ENCODE peak calls at places on chromosome 16, in ten cellular contexts. X is lung; F is DND-41; S is cardiac muscle cell; C is A549; A is heart right ventricle; I is tibial nerve; B is CD4-positive, CD25-positive, alpha-beta regulatory T cell; Y is Panc1; R is left lung. U is an unnamed sample.

GRCh38 chr16:1770328-1771071 is 843 bp downstream of the NME3 start:
- DNase-seq in X (peak; percentile 59), F (no peak), S (no peak), C (no peak), A (peak; percentile 61), I (peak; percentile 42), B (peak; percentile 32), Y (no peak), R (peak; percentile 61), U (peak; percentile 29)

GRCh38 chr16:71648921-71649320 is 22.9 kb downstream of the MARVELD3 start:
- DNase-seq in X (no peak), F (no peak), S (no peak), C (peak; percentile 35), A (no peak), I (no peak), B (no peak), Y (no peak), R (no peak), U (no peak)

GRCh38 chr16:22665048-22665797 is 148.7 kb upstream of the HS3ST2 start:
- DNase-seq in X (no peak), F (no peak), S (no peak), C (no peak), A (no peak), I (no peak), B (no peak), Y (no peak), R (no peak), U (no peak)

GRCh38 chr16:56667581-56668571 is at the start of gene MT1G:
- DNase-seq in X (peak; percentile 58), F (peak; percentile 38), S (peak; percentile 35), C (no peak), A (peak; percentile 37), I (no peak), B (no peak), Y (no peak), R (no peak), U (no peak)

GRCh38 chr16:56771558-56772279 is 41.8 kb downstream of the NUP93 start:
- DNase-seq in X (no peak), F (peak; percentile 72), S (no peak), C (no peak), A (no peak), I (no peak), B (no peak), Y (no peak), R (no peak), U (no peak)

GRCh38 chr16:1532771-1533170 is 695 bp upstream of the TMEM204 start:
- DNase-seq in X (no peak), F (no peak), S (no peak), C (no peak), A (no peak), I (no peak), B (no peak), Y (no peak), R (no peak), U (no peak)

GRCh38 chr16:68539704-68540370 is 746 bp downstream of the ZFP90 start:
- DNase-seq in X (no peak), F (no peak), S (no peak), C (no peak), A (no peak), I (no peak), B (no peak), Y (no peak), R (no peak), U (no peak)

GRCh38 chr16:84641643-84642358 is 6.5 kb upstream of the KLHL36 start:
- DNase-seq in X (no peak), F (no peak), S (no peak), C (no peak), A (no peak), I (no peak), B (no peak), Y (no peak), R (no peak), U (no peak)

GRCh38 chr16:259814-260253 is 15.9 kb downstream of the RGS11 start:
- DNase-seq in X (no peak), F (no peak), S (no peak), C (no peak), A (no peak), I (no peak), B (no peak), Y (no peak), R (no peak), U (no peak)

GRCh38 chr16:87552772-87553171 is 49.5 kb upstream of the JPH3 start:
- DNase-seq in X (no peak), F (no peak), S (peak; percentile 58), C (no peak), A (no peak), I (no peak), B (no peak), Y (no peak), R (no peak), U (no peak)

DNA sequence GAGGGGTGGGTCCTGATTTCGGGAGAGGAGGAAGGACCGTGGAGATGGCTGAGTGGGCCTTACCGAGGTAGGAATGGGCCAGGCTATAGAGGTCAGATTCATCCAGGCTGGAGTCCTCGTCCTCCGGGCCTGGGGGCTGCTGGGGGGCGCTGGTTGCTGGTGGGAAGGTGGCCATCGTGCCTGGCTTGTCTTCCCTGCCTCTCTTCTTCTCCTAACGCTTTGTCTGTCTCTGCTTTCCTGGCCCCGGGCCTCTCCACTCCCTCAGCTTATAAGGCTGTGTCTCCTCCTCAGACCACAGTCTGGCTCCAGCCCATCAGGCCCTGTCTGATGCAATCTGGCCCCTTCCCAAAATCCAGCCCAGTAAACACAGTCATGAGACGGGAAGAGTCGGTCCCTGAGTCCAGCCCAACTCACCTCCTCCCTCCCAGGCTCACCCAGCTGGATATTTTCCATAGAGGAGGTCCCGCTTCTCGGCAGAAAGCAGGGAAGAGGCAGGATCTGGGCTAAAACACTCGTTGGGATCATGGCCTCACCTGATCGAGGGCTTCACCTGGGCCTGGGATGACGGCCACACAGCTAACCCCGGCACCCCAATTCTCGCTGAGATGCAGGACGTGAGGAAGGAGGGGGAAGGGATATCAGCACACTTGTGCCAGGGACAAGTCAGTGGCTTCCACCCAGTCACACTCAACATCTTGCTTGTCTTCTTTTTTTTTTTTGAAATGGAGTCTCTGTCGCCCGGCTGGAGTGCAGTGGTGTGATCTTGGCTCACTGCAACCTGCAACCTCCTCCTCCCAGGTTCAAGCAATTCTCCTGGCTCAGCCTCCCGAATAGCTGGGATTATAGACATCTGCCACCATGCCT is at the start of gene NUPR1:
- DNase-seq in X (peak; percentile 95), F (no peak), S (no peak), C (peak; percentile 63), A (peak; percentile 97), I (peak; percentile 97), B (no peak), Y (peak; percentile 75), R (peak; percentile 93), U (no peak)
- H3K4me3 ChIP-seq in X (peak within 1 kb of the TSS; percentile 75), F (no peak within 1 kb of the TSS), S (no peak within 1 kb of the TSS), C (peak within 1 kb of the TSS; percentile 41), A (peak within 1 kb of the TSS; percentile 67), I (peak within 1 kb of the TSS; percentile 60), B (no peak within 1 kb of the TSS), Y (peak within 1 kb of the TSS; percentile 63), R (peak within 1 kb of the TSS; percentile 38), U (no peak within 1 kb of the TSS)

DNA sequence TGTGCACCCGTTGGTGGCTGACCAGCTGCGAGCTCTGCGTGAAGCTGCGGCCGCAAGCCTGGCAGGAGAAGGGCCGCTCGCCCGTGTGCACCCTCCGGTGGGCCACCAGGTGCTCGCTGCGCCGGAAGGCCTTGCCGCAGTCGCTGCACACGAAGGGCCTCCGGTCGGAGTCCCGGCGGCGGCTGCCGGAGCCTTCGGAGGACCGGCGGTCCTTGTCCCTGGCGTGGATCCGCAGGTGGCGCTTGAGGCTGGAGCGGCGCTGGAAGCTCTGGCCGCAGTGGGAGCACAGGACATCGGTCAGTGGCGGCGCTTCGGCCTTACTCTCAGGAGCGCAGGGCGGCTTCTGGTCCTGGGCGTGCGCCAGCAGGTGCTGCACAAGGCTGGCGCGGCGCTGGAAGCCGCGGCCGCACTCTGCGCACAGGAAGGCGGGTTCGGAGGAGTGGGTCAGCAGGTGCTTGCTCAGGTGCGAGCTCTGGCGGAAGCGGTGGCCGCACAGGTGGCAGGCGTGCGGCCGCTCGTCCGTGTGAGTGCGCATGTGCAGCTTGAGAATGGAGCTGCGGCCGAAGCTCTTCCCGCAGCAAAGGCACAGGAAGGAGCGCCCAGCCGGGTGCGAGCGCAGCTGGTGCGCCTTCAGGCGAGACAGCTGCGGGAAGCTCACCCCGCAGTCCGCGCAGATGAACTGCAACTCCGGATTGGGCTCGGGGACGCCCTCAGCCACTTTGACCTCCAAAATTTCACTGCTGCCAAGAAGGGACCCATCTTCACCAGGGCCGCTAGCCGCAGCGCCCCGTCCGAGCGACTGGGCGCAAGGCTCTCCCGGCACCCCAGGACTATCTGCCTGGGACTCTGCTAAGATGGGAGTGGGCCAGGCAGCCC is 9.1 kb downstream of the ZSCAN10 start:
- DNase-seq in X (no peak), F (no peak), S (no peak), C (no peak), A (no peak), I (no peak), B (no peak), Y (no peak), R (no peak), U (no peak)
- H3K27ac ChIP-seq in X (no peak overlapping the region), F (no peak overlapping the region), S (no peak overlapping the region), C (no peak overlapping the region), A (no peak overlapping the region), I (no peak overlapping the region), B (no peak overlapping the region), Y (no peak overlapping the region), R (no peak overlapping the region), U (no peak overlapping the region)

GRCh38 chr16:88803264-88803987 is at the start of gene CDT1:
- DNase-seq in X (peak; percentile 83), F (peak; percentile 89), S (peak; percentile 87), C (peak; percentile 96), A (peak; percentile 80), I (peak; percentile 67), B (peak; percentile 79), Y (no peak), R (peak; percentile 86), U (peak; percentile 75)

GRCh38 chr16:88805340-88805715 is 1.7 kb downstream of the CDT1 start:
- DNase-seq in X (no peak), F (no peak), S (no peak), C (no peak), A (no peak), I (no peak), B (no peak), Y (no peak), R (no peak), U (no peak)

GRCh38 chr16:88805887-88806393 is 2.4 kb downstream of the CDT1 start:
- DNase-seq in X (no peak), F (no peak), S (no peak), C (no peak), A (no peak), I (no peak), B (no peak), Y (no peak), R (no peak), U (no peak)

GRCh38 chr16:88804552-88805339 is 1.2 kb downstream of the CDT1 start:
- DNase-seq in X (no peak), F (no peak), S (no peak), C (peak; percentile 36), A (no peak), I (no peak), B (no peak), Y (no peak), R (no peak), U (no peak)

GRCh38 chr16:88804173-88804551 is 573 bp downstream of the CDT1 start:
- DNase-seq in X (no peak), F (no peak), S (no peak), C (no peak), A (no peak), I (no peak), B (no peak), Y (no peak), R (no peak), U (no peak)
- H3K4me3 ChIP-seq in X (no peak overlapping the region), F (peak overlapping the region; percentile 76), S (peak overlapping the region; percentile 55), C (peak overlapping the region; percentile 73), A (peak overlapping the region; percentile 67), I (peak overlapping the region; percentile 68), B (no peak overlapping the region), Y (peak overlapping the region; percentile 58), R (peak overlapping the region; percentile 45), U (no peak overlapping the region)

GRCh38 chr16:14378684-14379467 is 251.2 kb downstream of the PARN start:
- DNase-seq in X (no peak), F (no peak), S (no peak), C (no peak), A (no peak), I (no peak), B (no peak), Y (no peak), R (no peak), U (no peak)
- H3K27ac ChIP-seq in X (no peak overlapping the region), F (no peak overlapping the region), S (no peak overlapping the region), C (peak overlapping the region; percentile 86), A (no peak overlapping the region), I (no peak overlapping the region), B (no peak overlapping the region), Y (no peak overlapping the region), R (no peak overlapping the region), U (no peak overlapping the region)

U was measured in effector memory CD4-positive, alpha-beta T cell.